ENCODE peak calls at places on chromosomes 5 and 9, in ten cellular contexts. One of them, this sample, is unnamed.

GRCh38 chr9:33244150-33244784 is 4.3 kb downstream of the SPINK4 start:
- DNase-seq in AG04450: no peak
- DNase-seq in WTC11: no peak
- DNase-seq in osteocyte: no peak
- DNase-seq in activated effector memory CD4-positive, alpha-beta T cell treated with Interleukin-2 at 50 U/mL for 16 hours: no peak
- DNase-seq in neural crest cell: no peak
- DNase-seq in NCI-H1092 treated with DMSO at 0.1 percent for 48 hours: no peak
- DNase-seq in ovary: no peak
- DNase-seq in SW480: no peak
- DNase-seq in substantia nigra: no peak
- DNase-seq in this sample: no peak

GRCh38 chr9:79769476-79770275 is 197.9 kb downstream of the TLE4 start:
- DNase-seq in AG04450: no peak
- DNase-seq in WTC11: no peak
- DNase-seq in osteocyte: no peak
- DNase-seq in activated effector memory CD4-positive, alpha-beta T cell treated with Interleukin-2 at 50 U/mL for 16 hours: no peak
- DNase-seq in neural crest cell: no peak
- DNase-seq in NCI-H1092 treated with DMSO at 0.1 percent for 48 hours: no peak
- DNase-seq in ovary: no peak
- DNase-seq in SW480: no peak
- DNase-seq in substantia nigra: no peak
- DNase-seq in this sample: no peak

GRCh38 chr9:136965771-136966484 is 11.4 kb upstream of the PTGDS start:
- DNase-seq in AG04450: no peak
- DNase-seq in WTC11: no peak
- DNase-seq in osteocyte: no peak
- DNase-seq in activated effector memory CD4-positive, alpha-beta T cell treated with Interleukin-2 at 50 U/mL for 16 hours: peak
- DNase-seq in neural crest cell: no peak
- DNase-seq in NCI-H1092 treated with DMSO at 0.1 percent for 48 hours: no peak
- DNase-seq in ovary: no peak
- DNase-seq in SW480: no peak
- DNase-seq in substantia nigra: no peak
- DNase-seq in this sample: no peak

GRCh38 chr9:109139851-109140250 is 20.1 kb upstream of the TMEM245 start:
- DNase-seq in AG04450: no peak
- DNase-seq in WTC11: no peak
- DNase-seq in osteocyte: no peak
- DNase-seq in activated effector memory CD4-positive, alpha-beta T cell treated with Interleukin-2 at 50 U/mL for 16 hours: no peak
- DNase-seq in neural crest cell: no peak
- DNase-seq in NCI-H1092 treated with DMSO at 0.1 percent for 48 hours: no peak
- DNase-seq in ovary: no peak
- DNase-seq in SW480: no peak
- DNase-seq in substantia nigra: no peak
- DNase-seq in this sample: no peak

GRCh38 chr9:129291041-129291501 is 113.0 kb upstream of the IER5L start:
- DNase-seq in AG04450: no peak
- DNase-seq in WTC11: no peak
- DNase-seq in osteocyte: peak
- DNase-seq in activated effector memory CD4-positive, alpha-beta T cell treated with Interleukin-2 at 50 U/mL for 16 hours: no peak
- DNase-seq in neural crest cell: no peak
- DNase-seq in NCI-H1092 treated with DMSO at 0.1 percent for 48 hours: no peak
- DNase-seq in ovary: peak
- DNase-seq in SW480: no peak
- DNase-seq in substantia nigra: no peak
- DNase-seq in this sample: no peak

GRCh38 chr9:99055384-99055783 is 49.5 kb upstream of the TGFBR1 start:
- DNase-seq in AG04450: no peak
- DNase-seq in WTC11: no peak
- DNase-seq in osteocyte: no peak
- DNase-seq in activated effector memory CD4-positive, alpha-beta T cell treated with Interleukin-2 at 50 U/mL for 16 hours: no peak
- DNase-seq in neural crest cell: no peak
- DNase-seq in NCI-H1092 treated with DMSO at 0.1 percent for 48 hours: no peak
- DNase-seq in ovary: no peak
- DNase-seq in SW480: peak
- DNase-seq in substantia nigra: no peak
- DNase-seq in this sample: no peak

GRCh38 chr9:69207503-69207902 is 33.4 kb downstream of the TJP2 start:
- DNase-seq in AG04450: no peak
- DNase-seq in WTC11: no peak
- DNase-seq in osteocyte: no peak
- DNase-seq in activated effector memory CD4-positive, alpha-beta T cell treated with Interleukin-2 at 50 U/mL for 16 hours: no peak
- DNase-seq in neural crest cell: no peak
- DNase-seq in NCI-H1092 treated with DMSO at 0.1 percent for 48 hours: no peak
- DNase-seq in ovary: no peak
- DNase-seq in SW480: no peak
- DNase-seq in substantia nigra: no peak
- DNase-seq in this sample: no peak

GRCh38 chr9:69546265-69546664 is 125.9 kb downstream of the APBA1 start:
- DNase-seq in AG04450: no peak
- DNase-seq in WTC11: peak
- DNase-seq in osteocyte: no peak
- DNase-seq in activated effector memory CD4-positive, alpha-beta T cell treated with Interleukin-2 at 50 U/mL for 16 hours: no peak
- DNase-seq in neural crest cell: peak
- DNase-seq in NCI-H1092 treated with DMSO at 0.1 percent for 48 hours: peak
- DNase-seq in ovary: no peak
- DNase-seq in SW480: peak
- DNase-seq in substantia nigra: no peak
- DNase-seq in this sample: no peak

GRCh38 chr5:150575745-150576448 is 64.6 kb upstream of the SYNPO start:
- DNase-seq in AG04450: no peak
- DNase-seq in WTC11: no peak
- DNase-seq in osteocyte: no peak
- DNase-seq in activated effector memory CD4-positive, alpha-beta T cell treated with Interleukin-2 at 50 U/mL for 16 hours: no peak
- DNase-seq in neural crest cell: no peak
- DNase-seq in NCI-H1092 treated with DMSO at 0.1 percent for 48 hours: no peak
- DNase-seq in ovary: peak
- DNase-seq in SW480: peak
- DNase-seq in substantia nigra: no peak
- DNase-seq in this sample: no peak

GRCh38 chr5:54259090-54259489 is 51.3 kb downstream of the ARL15 start:
- DNase-seq in AG04450: no peak
- DNase-seq in WTC11: no peak
- DNase-seq in osteocyte: no peak
- DNase-seq in activated effector memory CD4-positive, alpha-beta T cell treated with Interleukin-2 at 50 U/mL for 16 hours: no peak
- DNase-seq in neural crest cell: no peak
- DNase-seq in NCI-H1092 treated with DMSO at 0.1 percent for 48 hours: no peak
- DNase-seq in ovary: no peak
- DNase-seq in SW480: no peak
- DNase-seq in substantia nigra: no peak
- DNase-seq in this sample: no peak

GRCh38 chr9:2119490-2120046 is 104.4 kb downstream of the SMARCA2 start:
- DNase-seq in AG04450: no peak
- DNase-seq in WTC11: no peak
- DNase-seq in osteocyte: no peak
- DNase-seq in activated effector memory CD4-positive, alpha-beta T cell treated with Interleukin-2 at 50 U/mL for 16 hours: no peak
- DNase-seq in neural crest cell: no peak
- DNase-seq in NCI-H1092 treated with DMSO at 0.1 percent for 48 hours: no peak
- DNase-seq in ovary: no peak
- DNase-seq in SW480: no peak
- DNase-seq in substantia nigra: no peak
- DNase-seq in this sample: no peak

GRCh38 chr5:14716755-14717752 is 52.5 kb downstream of the OTULIN start:
- DNase-seq in AG04450: no peak
- DNase-seq in WTC11: no peak
- DNase-seq in osteocyte: no peak
- DNase-seq in activated effector memory CD4-positive, alpha-beta T cell treated with Interleukin-2 at 50 U/mL for 16 hours: no peak
- DNase-seq in neural crest cell: no peak
- DNase-seq in NCI-H1092 treated with DMSO at 0.1 percent for 48 hours: no peak
- DNase-seq in ovary: no peak
- DNase-seq in SW480: no peak
- DNase-seq in substantia nigra: no peak
- DNase-seq in this sample: no peak

GRCh38 chr9:137406876-137407589 is 15.9 kb downstream of the EXD3 start:
- DNase-seq in AG04450: no peak
- DNase-seq in WTC11: peak
- DNase-seq in osteocyte: no peak
- DNase-seq in activated effector memory CD4-positive, alpha-beta T cell treated with Interleukin-2 at 50 U/mL for 16 hours: peak
- DNase-seq in neural crest cell: peak
- DNase-seq in NCI-H1092 treated with DMSO at 0.1 percent for 48 hours: peak
- DNase-seq in ovary: peak
- DNase-seq in SW480: peak
- DNase-seq in substantia nigra: peak
- DNase-seq in this sample: no peak

GRCh38 chr9:106588601-106589000 is 274.4 kb upstream of the ZNF462 start:
- DNase-seq in AG04450: no peak
- DNase-seq in WTC11: no peak
- DNase-seq in osteocyte: no peak
- DNase-seq in activated effector memory CD4-positive, alpha-beta T cell treated with Interleukin-2 at 50 U/mL for 16 hours: no peak
- DNase-seq in neural crest cell: no peak
- DNase-seq in NCI-H1092 treated with DMSO at 0.1 percent for 48 hours: no peak
- DNase-seq in ovary: no peak
- DNase-seq in SW480: peak
- DNase-seq in substantia nigra: no peak
- DNase-seq in this sample: no peak

GRCh38 chr9:36584626-36585460 is 12.1 kb downstream of the MELK start:
- DNase-seq in AG04450: no peak
- DNase-seq in WTC11: no peak
- DNase-seq in osteocyte: peak
- DNase-seq in activated effector memory CD4-positive, alpha-beta T cell treated with Interleukin-2 at 50 U/mL for 16 hours: no peak
- DNase-seq in neural crest cell: no peak
- DNase-seq in NCI-H1092 treated with DMSO at 0.1 percent for 48 hours: no peak
- DNase-seq in ovary: no peak
- DNase-seq in SW480: peak
- DNase-seq in substantia nigra: no peak
- DNase-seq in this sample: no peak

GRCh38 chr5:147036691-147037245 is 158.2 kb upstream of the PPP2R2B start:
- DNase-seq in AG04450: no peak
- DNase-seq in WTC11: no peak
- DNase-seq in osteocyte: no peak
- DNase-seq in activated effector memory CD4-positive, alpha-beta T cell treated with Interleukin-2 at 50 U/mL for 16 hours: no peak
- DNase-seq in neural crest cell: no peak
- DNase-seq in NCI-H1092 treated with DMSO at 0.1 percent for 48 hours: no peak
- DNase-seq in ovary: no peak
- DNase-seq in SW480: no peak
- DNase-seq in substantia nigra: no peak
- DNase-seq in this sample: no peak

GRCh38 chr5:131637694-131638093 is 2.7 kb upstream of the RAPGEF6 start:
- DNase-seq in AG04450: no peak
- DNase-seq in WTC11: peak
- DNase-seq in osteocyte: no peak
- DNase-seq in activated effector memory CD4-positive, alpha-beta T cell treated with Interleukin-2 at 50 U/mL for 16 hours: no peak
- DNase-seq in neural crest cell: no peak
- DNase-seq in NCI-H1092 treated with DMSO at 0.1 percent for 48 hours: no peak
- DNase-seq in ovary: no peak
- DNase-seq in SW480: no peak
- DNase-seq in substantia nigra: no peak
- DNase-seq in this sample: no peak

GRCh38 chr5:52580921-52581320 is 206.8 kb upstream of the ITGA1 start:
- DNase-seq in AG04450: no peak
- DNase-seq in WTC11: no peak
- DNase-seq in osteocyte: no peak
- DNase-seq in activated effector memory CD4-positive, alpha-beta T cell treated with Interleukin-2 at 50 U/mL for 16 hours: no peak
- DNase-seq in neural crest cell: no peak
- DNase-seq in NCI-H1092 treated with DMSO at 0.1 percent for 48 hours: no peak
- DNase-seq in ovary: no peak
- DNase-seq in SW480: no peak
- DNase-seq in substantia nigra: no peak
- DNase-seq in this sample: no peak

GRCh38 chr5:168710706-168711105 is 131.5 kb upstream of the PANK3 start:
- DNase-seq in AG04450: no peak
- DNase-seq in WTC11: no peak
- DNase-seq in osteocyte: no peak
- DNase-seq in activated effector memory CD4-positive, alpha-beta T cell treated with Interleukin-2 at 50 U/mL for 16 hours: no peak
- DNase-seq in neural crest cell: no peak
- DNase-seq in NCI-H1092 treated with DMSO at 0.1 percent for 48 hours: no peak
- DNase-seq in ovary: no peak
- DNase-seq in SW480: no peak
- DNase-seq in substantia nigra: no peak
- DNase-seq in this sample: no peak

GRCh38 chr5:93054424-93055165 is 526.4 kb downstream of the NR2F1-AS1 start:
- DNase-seq in AG04450: no peak
- DNase-seq in WTC11: no peak
- DNase-seq in osteocyte: no peak
- DNase-seq in activated effector memory CD4-positive, alpha-beta T cell treated with Interleukin-2 at 50 U/mL for 16 hours: no peak
- DNase-seq in neural crest cell: no peak
- DNase-seq in NCI-H1092 treated with DMSO at 0.1 percent for 48 hours: no peak
- DNase-seq in ovary: no peak
- DNase-seq in SW480: no peak
- DNase-seq in substantia nigra: no peak
- DNase-seq in this sample: no peak

GRCh38 chr5:172163346-172163745 is 24.7 kb downstream of the STK10 start:
- DNase-seq in AG04450: no peak
- DNase-seq in WTC11: no peak
- DNase-seq in osteocyte: no peak
- DNase-seq in activated effector memory CD4-positive, alpha-beta T cell treated with Interleukin-2 at 50 U/mL for 16 hours: no peak
- DNase-seq in neural crest cell: no peak
- DNase-seq in NCI-H1092 treated with DMSO at 0.1 percent for 48 hours: no peak
- DNase-seq in ovary: no peak
- DNase-seq in SW480: no peak
- DNase-seq in substantia nigra: no peak
- DNase-seq in this sample: no peak

GRCh38 chr9:89949116-89949515 is 344.3 kb downstream of the GADD45G start:
- DNase-seq in AG04450: no peak
- DNase-seq in WTC11: no peak
- DNase-seq in osteocyte: no peak
- DNase-seq in activated effector memory CD4-positive, alpha-beta T cell treated with Interleukin-2 at 50 U/mL for 16 hours: no peak
- DNase-seq in neural crest cell: no peak
- DNase-seq in NCI-H1092 treated with DMSO at 0.1 percent for 48 hours: no peak
- DNase-seq in ovary: no peak
- DNase-seq in SW480: no peak
- DNase-seq in substantia nigra: no peak
- DNase-seq in this sample: no peak

GRCh38 chr5:15707631-15708030 is 207.7 kb downstream of the FBXL7 start:
- DNase-seq in AG04450: no peak
- DNase-seq in WTC11: no peak
- DNase-seq in osteocyte: no peak
- DNase-seq in activated effector memory CD4-positive, alpha-beta T cell treated with Interleukin-2 at 50 U/mL for 16 hours: no peak
- DNase-seq in neural crest cell: no peak
- DNase-seq in NCI-H1092 treated with DMSO at 0.1 percent for 48 hours: no peak
- DNase-seq in ovary: no peak
- DNase-seq in SW480: no peak
- DNase-seq in substantia nigra: no peak
- DNase-seq in this sample: no peak

GRCh38 chr5:109805882-109806281 is 116.2 kb downstream of the MAN2A1 start:
- DNase-seq in AG04450: no peak
- DNase-seq in WTC11: peak
- DNase-seq in osteocyte: no peak
- DNase-seq in activated effector memory CD4-positive, alpha-beta T cell treated with Interleukin-2 at 50 U/mL for 16 hours: no peak
- DNase-seq in neural crest cell: no peak
- DNase-seq in NCI-H1092 treated with DMSO at 0.1 percent for 48 hours: no peak
- DNase-seq in ovary: no peak
- DNase-seq in SW480: no peak
- DNase-seq in substantia nigra: no peak
- DNase-seq in this sample: no peak

GRCh38 chr5:78633710-78634109 is 14.9 kb downstream of the LHFPL2 start:
- DNase-seq in AG04450: no peak
- DNase-seq in WTC11: no peak
- DNase-seq in osteocyte: no peak
- DNase-seq in activated effector memory CD4-positive, alpha-beta T cell treated with Interleukin-2 at 50 U/mL for 16 hours: no peak
- DNase-seq in neural crest cell: no peak
- DNase-seq in NCI-H1092 treated with DMSO at 0.1 percent for 48 hours: no peak
- DNase-seq in ovary: no peak
- DNase-seq in SW480: no peak
- DNase-seq in substantia nigra: no peak
- DNase-seq in this sample: no peak

GRCh38 chr9:71783120-71783523 is 14.8 kb upstream of the CEMIP2 start:
- DNase-seq in AG04450: no peak
- DNase-seq in WTC11: no peak
- DNase-seq in osteocyte: no peak
- DNase-seq in activated effector memory CD4-positive, alpha-beta T cell treated with Interleukin-2 at 50 U/mL for 16 hours: peak
- DNase-seq in neural crest cell: no peak
- DNase-seq in NCI-H1092 treated with DMSO at 0.1 percent for 48 hours: no peak
- DNase-seq in ovary: no peak
- DNase-seq in SW480: peak
- DNase-seq in substantia nigra: no peak
- DNase-seq in this sample: no peak

GRCh38 chr5:160353379-160353778 is 17.0 kb downstream of the C1QTNF2 start:
- DNase-seq in AG04450: no peak
- DNase-seq in WTC11: peak
- DNase-seq in osteocyte: no peak
- DNase-seq in activated effector memory CD4-positive, alpha-beta T cell treated with Interleukin-2 at 50 U/mL for 16 hours: no peak
- DNase-seq in neural crest cell: no peak
- DNase-seq in NCI-H1092 treated with DMSO at 0.1 percent for 48 hours: no peak
- DNase-seq in ovary: no peak
- DNase-seq in SW480: no peak
- DNase-seq in substantia nigra: no peak
- DNase-seq in this sample: no peak

GRCh38 chr9:22054529-22054928 is 45.4 kb upstream of the CDKN2B start:
- DNase-seq in AG04450: no peak
- DNase-seq in WTC11: no peak
- DNase-seq in osteocyte: no peak
- DNase-seq in activated effector memory CD4-positive, alpha-beta T cell treated with Interleukin-2 at 50 U/mL for 16 hours: no peak
- DNase-seq in neural crest cell: no peak
- DNase-seq in NCI-H1092 treated with DMSO at 0.1 percent for 48 hours: no peak
- DNase-seq in ovary: no peak
- DNase-seq in SW480: no peak
- DNase-seq in substantia nigra: no peak
- DNase-seq in this sample: no peak

This sample was measured in 8988T.